ENCODE peak calls at places on chromosomes 13 and 19, in five cellular contexts. Y is CD8-positive, alpha-beta T cell; F is SK-N-SH; N is OCI-LY7; Z is heart right ventricle. W is an unnamed sample.

GRCh38 chr13:57932071-57932470 is 300.5 kb downstream of the PCDH17 start:
- DNase-seq in F (no peak), N (no peak), Y (no peak), Z (no peak), W (no peak)

GRCh38 chr13:80924596-80924995 is 583.7 kb upstream of the SPRY2 start:
- DNase-seq in N (no peak), Y (no peak), F (no peak), Z (peak; percentile 24), W (no peak)

GRCh38 chr13:101520672-101521071 is 68.2 kb downstream of the ITGBL1 start:
- DNase-seq in F (no peak), Y (peak; percentile 22), N (no peak), Z (no peak), W (no peak)

GRCh38 chr13:41645313-41645712 is 188.0 kb downstream of the RGCC start:
- DNase-seq in N (no peak), F (no peak), Z (no peak), Y (no peak), W (no peak)

GRCh38 chr19:5358173-5358800 is 17.7 kb upstream of the PTPRS start:
- DNase-seq in N (no peak), F (peak; percentile 67), Z (no peak), Y (no peak), W (no peak)

GRCh38 chr13:30341815-30342570 is 34.6 kb upstream of the KATNAL1 start:
- DNase-seq in F (peak; percentile 54), N (no peak), Z (peak; percentile 81), Y (no peak), W (no peak)

GRCh38 chr13:39186205-39186880 is 148.1 kb downstream of the NHLRC3 start:
- DNase-seq in N (no peak), Y (no peak), F (no peak), Z (peak; percentile 25), W (no peak)

GRCh38 chr13:48828962-48829405 is 146.7 kb upstream of the FNDC3A start:
- DNase-seq in Y (no peak), N (peak; percentile 50), F (peak; percentile 6), Z (no peak), W (no peak)

GRCh38 chr13:39047560-39047959 is 9.3 kb downstream of the NHLRC3 start:
- DNase-seq in Y (no peak), N (no peak), Z (no peak), F (peak; percentile 26), W (no peak)

GRCh38 chr19:55289117-55289796 is 5.5 kb downstream of the BRSK1 start:
- DNase-seq in Y (no peak), N (no peak), Z (no peak), F (peak; percentile 33), W (no peak)

GRCh38 chr13:79405501-79405830 is 589 bp downstream of the RBM26 start:
- DNase-seq in Y (no peak), N (no peak), Z (no peak), F (no peak), W (no peak)

GRCh38 chr13:96822900-96823299 is 171.4 kb downstream of the OXGR1 start:
- DNase-seq in F (peak; percentile 37), Y (no peak), Z (no peak), N (peak; percentile 5), W (no peak)

GRCh38 chr13:98143601-98144500 is 957 bp downstream of the FARP1 start:
- DNase-seq in N (no peak), Z (peak; percentile 17), Y (no peak), F (peak; percentile 75), W (peak; percentile 73)

GRCh38 chr19:34381399-34382251 is 16.6 kb downstream of the GPI start:
- DNase-seq in F (no peak), N (no peak), Z (no peak), Y (no peak), W (no peak)

GRCh38 chr13:28002886-28003698 is 14.6 kb upstream of the URAD start:
- DNase-seq in Z (no peak), N (no peak), Y (no peak), F (no peak), W (no peak)

GRCh38 chr13:43830481-43830873 is 43.7 kb upstream of the ENOX1 start:
- DNase-seq in Z (no peak), Y (no peak), N (no peak), F (no peak), W (no peak)

GRCh38 chr13:63628310-63628709 is 2212.7 kb upstream of the PCDH20 start:
- DNase-seq in N (no peak), Z (no peak), F (no peak), Y (no peak), W (no peak)

GRCh38 chr13:37348916-37349653 is 243.6 kb upstream of the CSNK1A1L start:
- DNase-seq in N (no peak), Y (no peak), F (no peak), Z (no peak), W (no peak)

GRCh38 chr13:67619346-67619745 is 389.2 kb upstream of the PCDH9 start:
- DNase-seq in F (no peak), Y (no peak), Z (no peak), N (no peak), W (no peak)

GRCh38 chr19:480016-480855 is 16.1 kb upstream of the MADCAM1 start:
- DNase-seq in Y (peak; percentile 53), N (no peak), F (peak; percentile 84), Z (peak; percentile 89), W (peak; percentile 81)

GRCh38 chr19:7607874-7608560 is 12.4 kb downstream of the CAMSAP3 start:
- DNase-seq in Y (no peak), N (no peak), F (no peak), Z (no peak), W (no peak)

GRCh38 chr19:45591638-45592005 is 7.0 kb upstream of the OPA3 start:
- DNase-seq in Y (no peak), N (no peak), Z (no peak), F (no peak), W (no peak)

GRCh38 chr13:93522486-93522885 is 295.9 kb downstream of the GPC6 start:
- DNase-seq in F (no peak), Y (no peak), Z (no peak), N (no peak), W (no peak)

GRCh38 chr13:94236876-94237275 is 242.6 kb downstream of the DCT start:
- DNase-seq in Z (no peak), Y (no peak), F (no peak), N (no peak), W (no peak)

GRCh38 chr19:1122972-1123363 is 19.2 kb downstream of the GPX4 start:
- DNase-seq in N (peak; percentile 71), Z (no peak), Y (no peak), F (peak; percentile 99), W (peak; percentile 90)

GRCh38 chr19:12295191-12295590 is 508 bp upstream of the ZNF44 start:
- DNase-seq in F (no peak), N (no peak), Y (no peak), Z (no peak), W (no peak)

GRCh38 chr19:46764817-46765291 is 18.6 kb upstream of the STRN4 start:
- DNase-seq in F (no peak), Y (no peak), Z (no peak), N (no peak), W (no peak)

GRCh38 chr19:46761418-46761831 is 15.2 kb upstream of the STRN4 start:
- DNase-seq in Y (no peak), N (no peak), F (no peak), Z (no peak), W (no peak)

GRCh38 chr19:46772170-46773017 is 16.0 kb downstream of the SLC1A5 start:
- DNase-seq in F (no peak), N (no peak), Y (no peak), Z (no peak), W (no peak)

GRCh38 chr19:46762245-46762890 is 16.1 kb upstream of the STRN4 start:
- DNase-seq in F (no peak), Z (no peak), N (no peak), Y (no peak), W (no peak)

DNA sequence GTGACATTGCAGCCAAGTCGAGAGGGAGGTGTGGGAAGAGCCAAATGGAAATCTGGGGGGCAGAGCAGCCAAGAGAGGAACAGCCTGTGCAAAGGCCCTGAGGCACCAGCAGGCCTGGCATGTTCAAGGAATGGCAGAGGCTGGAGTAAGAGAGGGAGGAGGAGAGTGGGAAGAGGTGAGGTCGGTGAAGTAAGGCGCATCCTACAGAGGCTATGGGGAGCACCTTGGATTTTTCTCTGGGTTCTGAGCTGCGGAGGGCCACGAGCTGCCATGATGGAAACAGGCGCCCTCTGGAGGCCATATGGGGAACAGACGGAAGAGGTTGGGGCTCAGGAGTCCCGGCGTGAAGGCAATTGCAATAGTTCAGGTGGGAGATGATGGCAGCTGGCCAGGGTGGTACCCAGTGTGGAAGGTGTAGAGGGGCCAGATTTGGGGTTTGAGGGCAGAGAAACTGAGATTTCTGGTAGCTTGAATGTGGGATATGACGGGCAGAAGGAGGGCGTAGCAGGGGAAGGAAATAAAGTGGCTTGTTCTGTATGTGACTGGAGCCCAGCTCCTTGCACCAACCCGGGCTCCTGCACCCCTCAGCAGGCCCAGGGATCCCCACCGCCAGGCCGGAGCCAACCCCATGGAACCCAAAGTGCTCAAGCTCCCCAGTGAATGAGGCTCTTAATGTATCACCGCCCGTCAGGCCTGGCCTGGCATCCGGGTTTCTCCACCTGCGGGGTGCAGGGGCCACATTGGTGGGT is 20.5 kb upstream of the STRN4 start:
- DNase-seq in Y (peak; percentile 55), F (peak; percentile 74), N (peak; percentile 73), Z (no peak), W (peak; percentile 84)
- H3K4me1 ChIP-seq in Y (no peaks in the 10 kb centered on the region), F (no peaks in the 10 kb centered on the region), N (no peaks in the 10 kb centered on the region), Z (no peaks in the 10 kb centered on the region), W (no peaks in the 10 kb centered on the region)

DNA sequence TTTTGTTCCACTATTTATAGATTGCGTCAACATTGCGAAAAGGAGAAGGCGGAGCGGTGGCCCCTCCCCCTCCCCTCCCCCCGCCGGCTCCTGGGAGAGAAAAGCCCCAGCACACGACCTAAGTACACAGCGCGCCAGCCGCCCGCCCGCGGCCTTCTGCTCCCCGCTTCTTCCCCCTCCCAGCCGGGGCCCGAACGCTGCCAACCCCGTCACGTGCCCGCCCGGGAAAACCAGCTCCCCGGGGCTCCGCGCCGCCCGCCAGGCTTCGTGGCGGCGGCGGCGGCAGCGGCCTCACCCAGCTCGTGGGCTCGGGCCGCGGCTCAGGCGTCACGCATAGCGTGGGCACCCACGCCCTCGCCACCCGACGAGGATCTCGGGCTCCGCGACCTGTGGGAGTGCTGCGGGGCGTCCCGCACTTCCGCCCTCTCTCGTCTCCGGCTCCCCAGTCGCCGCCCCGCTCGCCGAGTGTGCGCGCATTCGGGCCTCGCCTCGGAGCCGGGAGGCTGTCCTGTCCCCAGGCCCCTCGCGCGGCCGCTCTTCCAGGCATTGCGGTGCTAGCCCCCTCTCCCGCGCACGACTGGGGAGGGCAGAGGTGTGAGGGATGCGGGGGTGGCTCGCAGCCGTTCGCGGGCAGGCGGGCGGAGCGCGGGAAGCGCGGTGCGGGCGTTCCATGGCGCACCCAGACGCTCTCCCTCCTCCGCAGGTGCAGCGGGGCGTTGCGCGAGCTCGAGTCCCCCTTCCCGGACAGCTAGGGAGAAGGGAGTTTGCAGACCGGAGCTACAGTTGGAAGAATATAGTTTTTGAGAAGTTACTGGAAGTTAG is 110.5 kb downstream of the KCNRG start:
- DNase-seq in F (peak; percentile 92), Y (peak; percentile 91), N (peak; percentile 84), Z (peak; percentile 94), W (peak; percentile 98)
- H3K4me1 ChIP-seq in F (peaks cover 14% of the 10 kb centered on the region), Y (peaks cover 42% of the 10 kb centered on the region), N (peaks cover 75% of the 10 kb centered on the region), Z (peaks cover 2% of the 10 kb centered on the region), W (peaks cover 79% of the 10 kb centered on the region)

DNA sequence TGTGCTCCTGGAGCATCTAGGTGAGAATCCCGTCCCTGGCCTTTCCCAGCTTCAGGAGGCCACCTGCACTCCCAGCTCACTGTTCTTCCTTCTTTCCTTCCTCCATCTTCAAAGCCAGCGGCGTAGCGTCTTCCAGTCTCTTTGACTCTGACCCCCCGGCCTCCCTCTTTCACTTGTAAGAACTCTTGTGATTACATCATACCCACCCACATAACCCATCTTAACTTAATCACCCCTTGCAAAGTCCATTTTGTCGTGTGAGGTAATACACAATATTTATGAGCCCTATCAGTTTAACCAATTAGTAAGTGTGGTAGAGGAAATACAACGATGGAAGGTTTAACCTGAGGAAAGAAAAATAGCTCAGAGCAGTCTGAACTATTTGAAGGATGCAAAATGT is 4.6 kb upstream of the CDC16 start:
- DNase-seq in Y (no peak), F (no peak), Z (no peak), N (no peak), W (no peak)
- H3K4me1 ChIP-seq in Y (peaks cover 24% of the 10 kb centered on the region), F (peaks cover 15% of the 10 kb centered on the region), Z (no peaks in the 10 kb centered on the region), N (peaks cover 6% of the 10 kb centered on the region), W (peaks cover 30% of the 10 kb centered on the region)

GRCh38 chr13:114112826-114113322 is 19.5 kb downstream of the RASA3 start:
- DNase-seq in Z (no peak), Y (peak; percentile 22), N (no peak), F (no peak), W (peak; percentile 63)
- H3K4me1 ChIP-seq in Z (no peaks in the 10 kb centered on the region), Y (peaks cover 85% of the 10 kb centered on the region), N (peaks cover 33% of the 10 kb centered on the region), F (peaks cover 59% of the 10 kb centered on the region), W (peaks cover 62% of the 10 kb centered on the region)

W was measured in spleen.